ENCODE peak calls at places on chromosomes 13 and 19, in six cellular contexts. Y is Panc1, X is uterus, K is left ventricle myocardium inferior, U is upper lobe of right lung, T is Peyer's patch. S is an unnamed sample.
A peak's percentile ranks its signal among the peaks of the same experiment; 100 is the strongest.

GRCh38 chr19:18479964-18480723 is 41.7 kb downstream of the ELL start:
- DNase-seq in Y (no peak), X (peak; percentile 83), U (peak; percentile 81), T (peak; percentile 80), K (peak; percentile 70), S (peak; percentile 88)

GRCh38 chr19:53865918-53866696 is 1.6 kb upstream of the MYADM start:
- DNase-seq in K (peak; percentile 88), X (peak; percentile 82), T (peak; percentile 82), Y (no peak), U (peak; percentile 82), S (no peak)

GRCh38 chr13:30697177-30697953 is 38.0 kb upstream of the ALOX5AP start:
- DNase-seq in T (no peak), X (no peak), K (no peak), Y (no peak), U (no peak), S (no peak)

GRCh38 chr13:75357576-75358295 is 124.2 kb downstream of the TBC1D4 start:
- DNase-seq in X (no peak), Y (no peak), U (peak; percentile 58), T (no peak), K (no peak), S (peak; percentile 41)

GRCh38 chr13:112762690-112763080 is 72.8 kb downstream of the ATP11A start:
- DNase-seq in T (no peak), K (no peak), Y (no peak), X (no peak), U (peak; percentile 63), S (no peak)

GRCh38 chr13:80338781-80339577 is 1.9 kb downstream of the SPRY2 start:
- DNase-seq in T (peak; percentile 76), U (peak; percentile 91), X (peak; percentile 66), K (peak; percentile 76), Y (no peak), S (peak; percentile 84)

GRCh38 chr13:107222619-107223018 is 654.7 kb upstream of the ARGLU1 start:
- DNase-seq in K (no peak), Y (no peak), T (no peak), U (no peak), X (no peak), S (no peak)

GRCh38 chr19:21833733-21834132 is 2.2 kb downstream of the ZNF43 start:
- DNase-seq in K (no peak), X (no peak), T (no peak), Y (no peak), U (no peak), S (no peak)

GRCh38 chr19:33273881-33274662 is 28.3 kb downstream of the CEBPA start:
- DNase-seq in Y (no peak), T (peak; percentile 66), X (peak; percentile 68), K (no peak), U (no peak), S (no peak)

GRCh38 chr19:5697022-5697889 is 7.2 kb downstream of the RPL36 start:
- DNase-seq in Y (no peak), U (no peak), T (no peak), K (no peak), X (no peak), S (peak; percentile 71)

GRCh38 chr13:28819046-28819747 is 942 bp upstream of the MTUS2 start:
- DNase-seq in U (no peak), K (no peak), Y (no peak), X (no peak), T (no peak), S (no peak)

GRCh38 chr19:29526730-29527499 is 1.1 kb downstream of the VSTM2B start:
- DNase-seq in K (no peak), X (no peak), U (peak; percentile 55), Y (no peak), T (no peak), S (no peak)

GRCh38 chr19:32224371-32225244 is 120.8 kb upstream of the ZNF507 start:
- DNase-seq in T (peak; percentile 64), Y (no peak), X (peak; percentile 70), K (peak; percentile 59), U (peak; percentile 82), S (peak; percentile 53)

GRCh38 chr13:85386424-85386823 is 412.8 kb downstream of the SLITRK6 start:
- DNase-seq in U (no peak), Y (no peak), T (no peak), K (no peak), X (no peak), S (no peak)

DNA sequence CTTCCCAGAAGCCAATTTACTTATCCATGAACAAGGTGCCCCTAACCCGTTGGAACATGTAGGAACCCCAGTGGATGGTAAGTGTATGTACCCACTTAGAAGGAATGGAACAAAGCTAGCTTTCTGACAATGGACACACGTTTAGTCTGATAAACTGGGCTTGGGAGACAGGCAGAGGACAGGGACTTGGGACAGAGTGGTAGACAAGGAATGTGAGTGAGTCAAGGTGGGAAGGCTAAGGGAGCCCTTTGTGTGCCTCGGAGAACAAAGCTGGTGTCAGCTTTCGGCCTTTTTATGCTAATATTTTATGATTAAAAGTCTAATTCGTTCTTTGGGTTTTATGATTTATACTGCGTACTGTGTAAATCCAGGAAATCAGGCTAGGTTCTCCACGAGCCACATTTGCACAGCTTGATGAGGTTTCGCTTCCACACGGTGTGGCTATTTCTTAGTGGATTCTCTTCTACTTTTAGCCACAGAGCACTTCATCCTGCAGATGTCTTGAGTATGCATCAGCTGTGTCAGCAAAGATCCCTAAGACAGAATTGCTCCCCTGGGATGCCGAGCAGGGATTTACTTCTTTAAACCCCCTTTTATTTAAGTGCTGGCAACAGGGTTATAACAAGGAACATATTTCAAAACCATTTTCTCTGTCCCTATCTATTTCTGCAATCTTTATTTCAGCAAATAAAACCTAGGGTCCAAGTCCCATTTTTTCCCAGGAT is 258.5 kb downstream of the DLEU7 start:
- DNase-seq in X (no peak), T (no peak), U (no peak), K (no peak), Y (no peak), S (no peak)
- H3K27ac ChIP-seq in X (peak overlapping the region; percentile 1), T (no peak overlapping the region), U (no peak overlapping the region), K (no peak overlapping the region), Y (no peak overlapping the region), S (no peak overlapping the region)

DNA sequence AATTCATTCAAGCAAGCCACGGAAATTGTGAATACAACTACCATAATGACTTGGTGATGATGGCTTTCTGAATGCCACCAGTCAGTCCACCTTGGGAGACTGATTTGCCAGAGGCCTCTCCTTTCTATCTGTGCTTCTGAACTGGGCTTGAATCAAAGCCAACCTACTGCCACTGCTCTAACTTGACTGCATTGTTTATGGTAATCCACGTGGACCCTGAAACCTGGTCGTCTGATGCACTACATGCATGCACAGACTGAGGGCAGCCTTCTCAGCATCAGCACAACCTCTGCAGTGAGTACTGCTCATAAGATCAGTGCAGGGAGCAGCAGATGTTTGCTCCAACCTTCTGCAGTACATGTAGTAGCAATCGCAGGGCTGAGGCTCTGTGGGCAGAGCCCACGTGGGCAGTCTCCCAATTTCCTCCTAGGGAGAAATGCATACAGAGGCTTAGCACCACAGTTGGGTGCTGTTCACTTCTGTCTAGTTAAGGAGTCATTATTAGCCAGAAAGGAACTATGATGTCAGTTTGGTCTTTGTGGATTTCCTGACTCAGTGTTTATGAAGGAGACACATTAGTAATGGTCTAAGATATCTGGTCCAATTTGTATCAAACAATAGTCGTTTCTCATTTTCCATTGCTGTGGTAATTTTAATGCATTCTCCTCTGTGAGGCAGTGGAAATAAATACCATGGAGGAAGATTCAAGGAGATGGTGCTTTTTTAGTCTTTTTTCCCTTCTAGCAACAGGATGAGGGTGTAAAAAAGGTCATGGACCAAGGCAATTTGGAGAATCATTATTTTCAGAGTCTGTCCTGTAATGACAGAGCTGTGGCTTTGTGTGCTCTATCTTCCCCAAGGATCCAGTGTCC is 82.5 kb downstream of the AKAP11 start:
- DNase-seq in Y (no peak), X (no peak), T (peak; percentile 61), U (no peak), K (no peak), S (no peak)
- TF ChIP-seq CTCF in Y (no peak), X (no peak), T (peak; percentile 23), U (no peak), K (no peak), S (no peak)

GRCh38 chr13:40985596-40986327 is 33.4 kb downstream of the ELF1 start:
- DNase-seq in K (no peak), Y (no peak), X (no peak), U (no peak), T (no peak), S (no peak)
- H3K4me1 ChIP-seq in K (peaks cover 80% of the 10 kb centered on the region), Y (peaks cover 42% of the 10 kb centered on the region), X (peaks cover 4% of the 10 kb centered on the region), U (peaks cover 47% of the 10 kb centered on the region), T (no peaks in the 10 kb centered on the region), S (peaks cover 58% of the 10 kb centered on the region)

GRCh38 chr19:13006431-13007281 is 11.4 kb downstream of the NFIX start:
- DNase-seq in K (no peak), U (no peak), Y (no peak), X (peak; percentile 70), T (no peak), S (no peak)

GRCh38 chr19:13007292-13008045 is 12.2 kb downstream of the NFIX start:
- DNase-seq in X (peak; percentile 78), K (peak; percentile 73), T (no peak), U (peak; percentile 91), Y (no peak), S (no peak)

GRCh38 chr19:13004273-13004672 is 9.0 kb downstream of the NFIX start:
- DNase-seq in X (no peak), K (no peak), T (no peak), U (no peak), Y (no peak), S (no peak)

GRCh38 chr19:13005253-13005652 is 10.0 kb downstream of the NFIX start:
- DNase-seq in Y (no peak), K (no peak), T (no peak), X (no peak), U (no peak), S (no peak)

DNA sequence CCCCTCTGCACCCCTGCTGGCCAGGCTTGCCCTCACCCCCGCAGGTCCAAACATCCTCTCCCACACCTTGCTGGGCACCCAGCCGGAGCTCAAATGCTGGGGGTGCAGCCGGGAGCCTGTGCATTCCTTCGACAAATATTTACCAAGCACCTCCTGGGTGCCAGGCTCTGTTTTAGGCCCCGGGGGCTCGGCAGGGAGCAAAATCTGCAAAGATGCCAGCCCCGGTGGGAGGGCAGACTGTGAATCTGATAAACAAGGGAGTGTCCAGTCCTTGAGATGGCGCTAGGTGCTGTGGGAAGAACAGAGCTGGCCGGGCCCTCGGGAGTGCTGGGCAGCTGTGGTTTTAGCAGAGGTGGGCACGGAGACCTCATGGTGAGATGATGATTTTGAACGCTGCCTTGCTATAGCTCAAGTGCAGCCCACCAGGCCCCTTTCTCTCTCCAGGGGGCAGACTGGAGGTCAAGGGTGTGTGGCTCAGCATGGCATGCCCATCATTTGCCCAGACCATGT is 10.6 kb downstream of the NFIX start:
- DNase-seq in Y (no peak), X (no peak), T (no peak), U (no peak), K (no peak), S (no peak)
- H3K27ac ChIP-seq in Y (peak overlapping the region; percentile 63), X (peak overlapping the region; percentile 99), T (no peak overlapping the region), U (peak overlapping the region; percentile 83), K (peak overlapping the region; percentile 95), S (no peak overlapping the region)

DNA sequence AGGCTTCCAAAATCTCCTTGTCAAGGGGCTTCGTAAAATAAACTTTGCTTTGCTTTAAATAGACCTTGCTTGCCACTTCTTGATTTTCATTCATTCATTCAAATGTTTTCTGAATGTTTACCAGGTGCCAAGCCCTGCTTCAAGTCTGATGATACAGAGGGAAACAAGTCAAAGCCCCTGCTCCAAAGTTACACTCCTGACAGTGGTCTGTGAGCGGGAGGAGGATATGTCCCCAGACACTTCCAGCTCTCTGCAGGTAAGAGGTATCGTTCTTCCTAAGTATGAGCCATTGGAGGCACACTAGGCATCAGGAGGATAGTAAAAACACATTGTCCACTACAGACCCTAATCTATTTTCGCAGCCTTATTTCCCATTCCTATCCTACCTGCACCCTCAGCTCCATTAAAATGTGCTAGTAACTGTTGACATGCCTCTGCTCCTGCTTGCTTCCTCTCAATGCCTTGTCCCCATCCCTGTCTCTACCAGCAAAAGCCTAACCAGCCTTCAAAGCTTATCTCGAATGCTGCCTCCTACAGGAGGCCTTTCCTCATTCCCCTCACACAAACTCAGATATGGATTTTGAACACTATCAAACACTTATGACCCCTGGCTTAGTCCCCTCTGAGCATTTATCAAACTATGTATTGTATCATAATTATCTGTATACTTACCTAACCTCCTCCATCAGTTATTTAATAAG is 6.2 kb upstream of the WBP4 start:
- DNase-seq in K (no peak), U (no peak), T (no peak), X (no peak), Y (no peak), S (no peak)
- TF ChIP-seq CTCF in K (no peak), U (no peak), T (peak; percentile 21), X (no peak), Y (peak; percentile 69), S (no peak)

S was measured in adrenal gland.